ENCODE peak calls at places on chromosomes 6 and 20, in seven cellular contexts. One of them, this sample, is unnamed.

GRCh38 chr6:154343473-154344308 is 12.9 kb downstream of the IPCEF1 start:
- DNase-seq in stimulated activated CD4-positive, alpha-beta T cell treated with anti-CD3 and anti-CD28 coated beads, Interleukin-1b, Interleukin-23, amount 100 ng/mL, for 4 hours: no peak
- DNase-seq in NCI-H748 treated with DMSO at 0.1 percent for 48 hours: peak
- DNase-seq in MG63: peak
- DNase-seq in adipocyte: peak
- DNase-seq in activated CD4-positive, alpha-beta memory T cell treated with anti-CD3 and anti-CD28 coated beads, Interleukin-2, amount 10 ng/mL, durations not matched to agents 7 days and 5 days: no peak
- DNase-seq in NCI-H69: peak
- DNase-seq in this sample: no peak

GRCh38 chr6:92979281-92979680 is 440.1 kb downstream of the EPHA7 start:
- DNase-seq in stimulated activated CD4-positive, alpha-beta T cell treated with anti-CD3 and anti-CD28 coated beads, Interleukin-1b, Interleukin-23, amount 100 ng/mL, for 4 hours: no peak
- DNase-seq in NCI-H748 treated with DMSO at 0.1 percent for 48 hours: no peak
- DNase-seq in MG63: no peak
- DNase-seq in adipocyte: no peak
- DNase-seq in activated CD4-positive, alpha-beta memory T cell treated with anti-CD3 and anti-CD28 coated beads, Interleukin-2, amount 10 ng/mL, durations not matched to agents 7 days and 5 days: no peak
- DNase-seq in NCI-H69: peak
- DNase-seq in this sample: no peak

GRCh38 chr6:82786251-82786650 is 279.4 kb downstream of the UBE3D start:
- DNase-seq in stimulated activated CD4-positive, alpha-beta T cell treated with anti-CD3 and anti-CD28 coated beads, Interleukin-1b, Interleukin-23, amount 100 ng/mL, for 4 hours: no peak
- DNase-seq in NCI-H748 treated with DMSO at 0.1 percent for 48 hours: no peak
- DNase-seq in MG63: no peak
- DNase-seq in adipocyte: no peak
- DNase-seq in activated CD4-positive, alpha-beta memory T cell treated with anti-CD3 and anti-CD28 coated beads, Interleukin-2, amount 10 ng/mL, durations not matched to agents 7 days and 5 days: no peak
- DNase-seq in NCI-H69: peak
- DNase-seq in this sample: no peak

GRCh38 chr20:23446505-23446904 is 6.2 kb downstream of the CST11 start:
- DNase-seq in stimulated activated CD4-positive, alpha-beta T cell treated with anti-CD3 and anti-CD28 coated beads, Interleukin-1b, Interleukin-23, amount 100 ng/mL, for 4 hours: no peak
- DNase-seq in NCI-H748 treated with DMSO at 0.1 percent for 48 hours: peak
- DNase-seq in MG63: no peak
- DNase-seq in adipocyte: peak
- DNase-seq in activated CD4-positive, alpha-beta memory T cell treated with anti-CD3 and anti-CD28 coated beads, Interleukin-2, amount 10 ng/mL, durations not matched to agents 7 days and 5 days: peak
- DNase-seq in NCI-H69: peak
- DNase-seq in this sample: peak

GRCh38 chr6:52509281-52510212 is 67.3 kb downstream of the TRAM2 start:
- DNase-seq in stimulated activated CD4-positive, alpha-beta T cell treated with anti-CD3 and anti-CD28 coated beads, Interleukin-1b, Interleukin-23, amount 100 ng/mL, for 4 hours: no peak
- DNase-seq in NCI-H748 treated with DMSO at 0.1 percent for 48 hours: no peak
- DNase-seq in MG63: peak
- DNase-seq in adipocyte: no peak
- DNase-seq in activated CD4-positive, alpha-beta memory T cell treated with anti-CD3 and anti-CD28 coated beads, Interleukin-2, amount 10 ng/mL, durations not matched to agents 7 days and 5 days: no peak
- DNase-seq in NCI-H69: no peak
- DNase-seq in this sample: no peak

GRCh38 chr6:168123165-168123911 is 44.3 kb upstream of the FRMD1 start:
- DNase-seq in stimulated activated CD4-positive, alpha-beta T cell treated with anti-CD3 and anti-CD28 coated beads, Interleukin-1b, Interleukin-23, amount 100 ng/mL, for 4 hours: no peak
- DNase-seq in NCI-H748 treated with DMSO at 0.1 percent for 48 hours: no peak
- DNase-seq in MG63: no peak
- DNase-seq in adipocyte: no peak
- DNase-seq in activated CD4-positive, alpha-beta memory T cell treated with anti-CD3 and anti-CD28 coated beads, Interleukin-2, amount 10 ng/mL, durations not matched to agents 7 days and 5 days: no peak
- DNase-seq in NCI-H69: no peak
- DNase-seq in this sample: no peak

GRCh38 chr20:676315-676937 is 824 bp upstream of the SCRT2 start:
- DNase-seq in stimulated activated CD4-positive, alpha-beta T cell treated with anti-CD3 and anti-CD28 coated beads, Interleukin-1b, Interleukin-23, amount 100 ng/mL, for 4 hours: no peak
- DNase-seq in NCI-H748 treated with DMSO at 0.1 percent for 48 hours: no peak
- DNase-seq in MG63: no peak
- DNase-seq in adipocyte: no peak
- DNase-seq in activated CD4-positive, alpha-beta memory T cell treated with anti-CD3 and anti-CD28 coated beads, Interleukin-2, amount 10 ng/mL, durations not matched to agents 7 days and 5 days: no peak
- DNase-seq in NCI-H69: peak
- DNase-seq in this sample: no peak

GRCh38 chr20:51470521-51470875 is 72.0 kb downstream of the NFATC2 start:
- DNase-seq in stimulated activated CD4-positive, alpha-beta T cell treated with anti-CD3 and anti-CD28 coated beads, Interleukin-1b, Interleukin-23, amount 100 ng/mL, for 4 hours: no peak
- DNase-seq in NCI-H748 treated with DMSO at 0.1 percent for 48 hours: no peak
- DNase-seq in MG63: no peak
- DNase-seq in adipocyte: no peak
- DNase-seq in activated CD4-positive, alpha-beta memory T cell treated with anti-CD3 and anti-CD28 coated beads, Interleukin-2, amount 10 ng/mL, durations not matched to agents 7 days and 5 days: no peak
- DNase-seq in NCI-H69: no peak
- DNase-seq in this sample: no peak

GRCh38 chr6:15523679-15524630 is 138.9 kb downstream of the DTNBP1 start:
- DNase-seq in stimulated activated CD4-positive, alpha-beta T cell treated with anti-CD3 and anti-CD28 coated beads, Interleukin-1b, Interleukin-23, amount 100 ng/mL, for 4 hours: no peak
- DNase-seq in NCI-H748 treated with DMSO at 0.1 percent for 48 hours: no peak
- DNase-seq in MG63: no peak
- DNase-seq in adipocyte: no peak
- DNase-seq in activated CD4-positive, alpha-beta memory T cell treated with anti-CD3 and anti-CD28 coated beads, Interleukin-2, amount 10 ng/mL, durations not matched to agents 7 days and 5 days: no peak
- DNase-seq in NCI-H69: no peak
- DNase-seq in this sample: no peak